ENCODE peak calls at places on chromosomes 6 and 20, in eight cellular contexts. N is NB4, I is AG04449, P is psoas muscle, G is HCT116, K is WERI-Rb-1, M is brain microvascular endothelial cell, Y is bronchial epithelial cell. A is an unnamed sample.

GRCh38 chr20:47362361-47363219 is 6.1 kb upstream of the ZMYND8 start:
- DNase-seq in N (peak; percentile 61), I (no peak), P (no peak), G (no peak), K (no peak), M (no peak), Y (no peak), A (no peak)

GRCh38 chr20:31570021-31570463 is 35.0 kb upstream of the ID1 start:
- DNase-seq in N (no peak), I (no peak), P (no peak), G (no peak), K (no peak), M (no peak), Y (no peak), A (no peak)

GRCh38 chr6:151161363-151161762 is 78.4 kb upstream of the AKAP12 start:
- DNase-seq in N (no peak), I (no peak), P (no peak), G (no peak), K (no peak), M (no peak), Y (no peak), A (peak; percentile 15)

GRCh38 chr6:16109659-16110300 is 19.1 kb upstream of the MYLIP start:
- DNase-seq in N (no peak), I (no peak), P (no peak), G (no peak), K (peak; percentile 39), M (no peak), Y (no peak), A (no peak)

GRCh38 chr6:145036848-145037567 is 698.3 kb downstream of the EPM2A start:
- DNase-seq in N (peak; percentile 12), I (no peak), P (no peak), G (no peak), K (no peak), M (peak; percentile 18), Y (peak; percentile 43), A (peak; percentile 10)

GRCh38 chr6:169789944-169790927 is 38.8 kb downstream of the ERMARD start:
- DNase-seq in N (peak; percentile 76), I (no peak), P (peak; percentile 75), G (peak; percentile 35), K (peak; percentile 80), M (peak; percentile 51), Y (peak; percentile 74), A (peak; percentile 77)

GRCh38 chr6:96570053-96570452 is 7.1 kb downstream of the FHL5 start:
- DNase-seq in N (no peak), I (no peak), P (no peak), G (no peak), K (no peak), M (no peak), Y (no peak), A (no peak)

GRCh38 chr20:59192533-59192896 is 28.9 kb downstream of the ZNF831 start:
- DNase-seq in N (no peak), I (no peak), P (no peak), G (no peak), K (no peak), M (no peak), Y (no peak), A (no peak)

GRCh38 chr20:46779831-46780230 is 70.4 kb downstream of the SLC2A10 start:
- DNase-seq in N (no peak), I (no peak), P (no peak), G (no peak), K (no peak), M (no peak), Y (no peak), A (no peak)

GRCh38 chr6:149545258-149545753 is 537 bp downstream of the PPIL4 start:
- DNase-seq in N (peak; percentile 74), I (no peak), P (peak; percentile 24), G (no peak), K (peak; percentile 9), M (peak; percentile 75), Y (peak; percentile 38), A (peak; percentile 79)
- TF ChIP-seq CTCF in N (peak; percentile 3), I (no peak), P (peak; percentile 4), G (peak; percentile 24), K (no peak), M (no peak), Y (peak; percentile 12), A (no peak)

DNA sequence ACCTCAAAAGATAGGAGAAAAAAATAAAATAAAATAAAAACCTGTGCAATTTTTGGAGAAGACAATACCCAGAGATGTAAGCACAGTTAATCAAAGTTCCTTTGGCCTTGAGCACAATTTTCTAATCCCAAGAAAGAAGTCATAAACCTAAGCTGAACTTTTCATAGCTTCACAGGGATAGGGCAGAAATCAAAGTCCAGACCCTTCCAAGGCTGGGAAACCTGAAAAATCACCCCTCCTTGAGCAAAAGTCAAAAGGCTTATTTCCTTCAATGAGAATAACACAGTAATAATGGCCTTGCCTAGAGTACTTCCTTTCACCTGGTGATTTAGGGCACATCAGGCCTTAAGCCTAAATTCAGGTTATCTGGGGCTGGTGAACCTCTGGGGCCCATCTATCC is 415.0 kb upstream of the BTBD3 start:
- DNase-seq in N (no peak), I (no peak), P (no peak), G (no peak), K (no peak), M (no peak), Y (no peak), A (no peak)
- TF ChIP-seq CTCF in N (no peak), I (no peak), P (no peak), G (no peak), K (no peak), M (no peak), Y (no peak), A (no peak)

GRCh38 chr6:119436583-119436982 is 87.0 kb upstream of the MAN1A1 start:
- DNase-seq in N (no peak), I (no peak), P (no peak), G (no peak), K (no peak), M (no peak), Y (no peak), A (no peak)
- TF ChIP-seq CTCF in N (no peak), I (no peak), P (no peak), G (no peak), K (no peak), M (no peak), Y (no peak), A (no peak)

DNA sequence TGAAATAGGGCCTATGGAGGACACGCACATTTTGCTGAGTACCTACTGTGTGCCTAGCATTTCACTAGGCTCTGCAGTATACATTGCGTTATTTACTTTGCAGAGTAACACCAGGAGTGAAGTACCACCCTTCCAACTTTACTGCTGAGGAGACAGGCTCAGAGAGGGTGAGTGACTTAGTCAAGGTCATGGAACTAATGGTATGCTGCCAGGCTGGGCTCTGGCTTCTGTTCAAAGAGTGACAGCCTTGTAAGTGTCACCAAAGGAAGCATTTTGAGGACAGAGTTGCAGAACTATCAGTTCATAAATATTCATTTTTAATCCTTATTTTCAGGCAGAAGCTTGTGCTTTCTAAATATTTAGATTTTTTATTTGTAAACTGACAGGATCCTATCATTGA is 754.9 kb upstream of the CHD6 start:
- DNase-seq in N (no peak), I (no peak), P (no peak), G (no peak), K (no peak), M (no peak), Y (no peak), A (no peak)
- TF ChIP-seq CTCF in N (no peak), I (no peak), P (no peak), G (no peak), K (no peak), M (no peak), Y (no peak), A (no peak)

A was measured in astrocyte of the spinal cord.